ENCODE peak calls at places on chromosomes 4 and X, in five cellular contexts. H is NCI-H1105; Q is NCI-H1436; A is stimulated activated CD8-positive, alpha-beta memory T cell treated with anti-CD3 and anti-CD28 coated beads, Interleukin-4, amount 100 ng/mL, for 48 hours; X is gastrocnemius medialis. P is an unnamed sample.

GRCh38 chr4:152240232-152240631 is 295.7 kb downstream of the FBXW7 start:
- DNase-seq in Q (no peak), X (no peak), H (no peak), A (no peak), P (no peak)

GRCh38 chr4:78707268-78707667 is 68.9 kb upstream of the BMP2K start:
- DNase-seq in Q (no peak), X (no peak), A (no peak), H (no peak), P (no peak)

GRCh38 chrX:152926279-152926678 is 28.4 kb downstream of the ZNF185 start:
- DNase-seq in A (peak), X (no peak), Q (peak), H (peak), P (no peak)

GRCh38 chr4:7524841-7525240 is 90.1 kb upstream of the PSAPL1 start:
- DNase-seq in A (no peak), H (no peak), X (no peak), Q (no peak), P (no peak)

GRCh38 chr4:88320174-88320779 is 35.9 kb upstream of the PPM1K start:
- DNase-seq in A (no peak), H (no peak), Q (no peak), X (no peak), P (no peak)

GRCh38 chr4:140971077-140971792 is 162.0 kb downstream of the RNF150 start:
- DNase-seq in A (no peak), Q (no peak), H (no peak), X (no peak), P (no peak)

GRCh38 chr4:177573487-177573886 is 131.2 kb upstream of the AGA start:
- DNase-seq in X (no peak), Q (no peak), A (no peak), H (no peak), P (no peak)

GRCh38 chr4:101885574-101885973 is 95.0 kb downstream of the BANK1 start:
- DNase-seq in X (no peak), H (no peak), A (no peak), Q (peak), P (no peak)

GRCh38 chrX:148940411-148940996 is 440.1 kb downstream of the AFF2 start:
- DNase-seq in Q (no peak), A (no peak), H (no peak), X (no peak), P (no peak)

GRCh38 chr4:24808955-24809354 is 13.6 kb downstream of the SOD3 start:
- DNase-seq in Q (no peak), A (no peak), X (no peak), H (no peak), P (no peak)

GRCh38 chr4:2932951-2933565 is 30.1 kb downstream of the NOP14 start:
- DNase-seq in Q (no peak), H (no peak), A (peak), X (no peak), P (no peak)

GRCh38 chr4:26141101-26141830 is 179.5 kb upstream of the RBPJ start:
- DNase-seq in H (no peak), X (no peak), A (no peak), Q (no peak), P (peak)

GRCh38 chr4:140044314-140044991 is 109.5 kb downstream of the MAML3 start:
- DNase-seq in H (no peak), X (no peak), Q (no peak), A (no peak), P (no peak)

GRCh38 chr4:156344397-156344796 is 390.7 kb upstream of the CTSO start:
- DNase-seq in H (no peak), X (no peak), Q (no peak), A (no peak), P (no peak)

GRCh38 chrX:40084471-40084870 is 13.3 kb downstream of the BCOR start:
- DNase-seq in A (no peak), X (no peak), H (no peak), Q (no peak), P (no peak)

GRCh38 chr4:61896717-61897116 is 696.6 kb downstream of the ADGRL3 start:
- DNase-seq in X (no peak), Q (no peak), A (no peak), H (no peak), P (no peak)

GRCh38 chr4:954211-955020 is 19.0 kb downstream of the DGKQ start:
- DNase-seq in X (no peak), A (no peak), Q (no peak), H (no peak), P (peak)

GRCh38 chr4:1563241-1563640 is 120.9 kb downstream of the FAM53A start:
- DNase-seq in X (no peak), Q (no peak), A (no peak), H (no peak), P (no peak)

GRCh38 chrX:96846841-96847240 is 36.9 kb upstream of the RPA4 start:
- DNase-seq in A (no peak), Q (no peak), H (no peak), X (no peak), P (no peak)

GRCh38 chr4:8241895-8242696 is 27.5 kb upstream of the HTRA3 start:
- DNase-seq in X (peak), A (peak), H (peak), Q (peak), P (peak)

GRCh38 chrX:45843518-45843917 is 642.8 kb upstream of the DIPK2B start:
- DNase-seq in Q (no peak), H (no peak), X (no peak), A (no peak), P (no peak)

GRCh38 chr4:87651941-87652340 is 1.9 kb downstream of the DMP1 start:
- DNase-seq in Q (no peak), A (no peak), H (no peak), X (no peak), P (no peak)

GRCh38 chrX:57647020-57647419 is 33.0 kb downstream of the NLRP2B start:
- DNase-seq in H (no peak), A (no peak), X (no peak), Q (no peak), P (no peak)

GRCh38 chr4:187128226-187128625 is 404.6 kb upstream of the FAT1 start:
- DNase-seq in X (no peak), H (no peak), Q (no peak), A (no peak), P (no peak)

GRCh38 chrX:23434356-23434884 is 99.8 kb downstream of the PTCHD1 start:
- DNase-seq in A (no peak), H (no peak), X (peak), Q (no peak), P (peak)

GRCh38 chrX:41137589-41137988 is 52.3 kb downstream of the USP9X start:
- DNase-seq in H (no peak), Q (no peak), A (no peak), X (no peak), P (no peak)

GRCh38 chr4:98733601-98734000 is 75.2 kb upstream of the TSPAN5 start:
- DNase-seq in A (no peak), X (no peak), H (no peak), Q (no peak), P (no peak)

GRCh38 chr4:69760455-69760854 is at the start of gene SULT1B1:
- DNase-seq in Q (no peak), X (no peak), A (peak), H (no peak), P (no peak)

GRCh38 chr4:122826596-122827257 is at the start of gene FGF2:
- DNase-seq in Q (no peak), H (no peak), X (peak), A (peak), P (peak)

GRCh38 chr4:16117164-16117563 is 33.3 kb upstream of the PROM1 start:
- DNase-seq in Q (no peak), A (no peak), X (no peak), H (no peak), P (no peak)

GRCh38 chrX:97027384-97027922 is 143.7 kb downstream of the RPA4 start:
- DNase-seq in X (no peak), H (peak), Q (peak), A (no peak), P (no peak)

GRCh38 chr4:164224871-164225270 is 529.1 kb upstream of the SMIM31 start:
- DNase-seq in X (no peak), A (no peak), Q (no peak), H (no peak), P (no peak)

GRCh38 chr4:1945492-1945891 is 63.3 kb downstream of the NELFA start:
- DNase-seq in A (no peak), H (no peak), X (no peak), Q (no peak), P (no peak)

GRCh38 chrX:12339921-12340320 is 201.6 kb downstream of the FRMPD4 start:
- DNase-seq in Q (no peak), X (no peak), A (no peak), H (no peak), P (no peak)

GRCh38 chr4:120003193-120003592 is 63.5 kb downstream of the MAD2L1 start:
- DNase-seq in A (no peak), Q (no peak), H (no peak), X (no peak), P (no peak)

GRCh38 chr4:105556175-105556574 is 3.8 kb downstream of the ARHGEF38 start:
- DNase-seq in X (no peak), H (no peak), Q (no peak), A (no peak), P (no peak)

GRCh38 chr4:123479944-123480343 is 83.3 kb downstream of the SPRY1 start:
- DNase-seq in Q (no peak), H (no peak), X (no peak), A (no peak), P (no peak)

GRCh38 chr4:2962614-2963184 is 507 bp downstream of the NOP14 start:
- DNase-seq in A (no peak), H (no peak), X (peak), Q (no peak), P (no peak)

GRCh38 chr4:168840386-168840763 is 169.7 kb downstream of the CBR4 start:
- DNase-seq in A (no peak), H (no peak), X (no peak), Q (no peak), P (no peak)

GRCh38 chr4:40722576-40723161 is 27.1 kb upstream of the NSUN7 start:
- DNase-seq in H (no peak), Q (no peak), A (no peak), X (no peak), P (no peak)

P was measured in tibial artery.